ENCODE peak calls at places on chromosomes 11 and 22, in ten cellular contexts. Y is left ventricle myocardium inferior; T is KBM-7; U is choroid plexus epithelial cell; P is Caki2; R is CD4-positive, alpha-beta T cell; K is activated CD4-positive, alpha-beta T cell treated with anti-CD3 and anti-CD28 coated beads, Interleukin-2, amount 10 ng/mL, durations not matched to agents 7 days and 5 days; S is retinal pigment epithelial cell; F is occipital lobe; O is WTC11. X is an unnamed sample.

GRCh38 chr11:110173775-110174644 is 80.8 kb downstream of the ZC3H12C start:
- DNase-seq in Y (peak), T (peak), U (peak), P (no peak), R (peak), K (peak), S (peak), F (no peak), O (peak), X (no peak)

GRCh38 chr11:64592656-64593055 is 1.6 kb downstream of the SLC22A12 start:
- DNase-seq in Y (no peak), T (no peak), U (no peak), P (no peak), R (no peak), K (no peak), S (no peak), F (no peak), O (no peak), X (no peak)

GRCh38 chr22:23180301-23180892 is at the start of gene BCR:
- DNase-seq in Y (peak), T (peak), U (peak), P (peak), R (peak), K (peak), S (no peak), F (peak), O (peak), X (no peak)

GRCh38 chr11:86486261-86487030 is 111.8 kb downstream of the CCDC81 start:
- DNase-seq in Y (no peak), T (peak), U (no peak), P (no peak), R (no peak), K (no peak), S (no peak), F (peak), O (no peak), X (no peak)

GRCh38 chr11:17796154-17796553 is 61.6 kb downstream of the KCNC1 start:
- DNase-seq in Y (no peak), T (no peak), U (no peak), P (no peak), R (no peak), K (no peak), S (no peak), F (no peak), O (no peak), X (no peak)

GRCh38 chr22:44261861-44262595 is 50.7 kb downstream of the SHISAL1 start:
- DNase-seq in Y (peak), T (no peak), U (no peak), P (no peak), R (no peak), K (no peak), S (no peak), F (no peak), O (peak), X (no peak)

GRCh38 chr11:43925932-43926505 is 16.4 kb upstream of the C11orf96 start:
- DNase-seq in Y (no peak), T (no peak), U (no peak), P (no peak), R (no peak), K (no peak), S (no peak), F (no peak), O (no peak), X (no peak)

GRCh38 chr11:123195182-123196059 is at the start of gene CLMP:
- DNase-seq in Y (peak), T (no peak), U (peak), P (no peak), R (no peak), K (no peak), S (no peak), F (no peak), O (peak), X (no peak)

GRCh38 chr11:67376873-67377808 is 3.7 kb upstream of the CLCF1 start:
- DNase-seq in Y (no peak), T (no peak), U (no peak), P (peak), R (no peak), K (no peak), S (no peak), F (no peak), O (no peak), X (no peak)

GRCh38 chr11:69839516-69839915 is 20.3 kb upstream of the FGF3 start:
- DNase-seq in Y (no peak), T (no peak), U (no peak), P (no peak), R (no peak), K (no peak), S (no peak), F (no peak), O (no peak), X (no peak)

GRCh38 chr11:35791088-35791958 is 128.7 kb downstream of the TRIM44 start:
- DNase-seq in Y (no peak), T (no peak), U (peak), P (no peak), R (no peak), K (no peak), S (no peak), F (no peak), O (no peak), X (no peak)

GRCh38 chr22:19657252-19658056 is 56.8 kb upstream of the SEPTIN5 start:
- DNase-seq in Y (no peak), T (no peak), U (no peak), P (no peak), R (no peak), K (no peak), S (no peak), F (no peak), O (no peak), X (no peak)

GRCh38 chr11:105598371-105598770 is 11.5 kb upstream of the GRIA4 start:
- DNase-seq in Y (no peak), T (no peak), U (no peak), P (no peak), R (no peak), K (no peak), S (no peak), F (no peak), O (no peak), X (no peak)

X was measured in HS-27A.